ENCODE peak calls at places on chromosomes 13 and 19, in ten cellular contexts. Y, P, W, B, S, D, F, T, Z and R are unnamed samples.

GRCh38 chr19:58274771-58275199 is 4.0 kb upstream of the ZNF8 start:
- DNase-seq in D (no peak), Y (no peak), S (no peak), Z (no peak), B (peak), W (no peak), F (no peak), P (no peak), T (no peak), R (no peak)

GRCh38 chr19:41546386-41546789 is 29.6 kb upstream of the CEACAM21 start:
- DNase-seq in F (no peak), Z (no peak), D (no peak), T (no peak), S (no peak), Y (no peak), B (no peak), W (peak), P (peak), R (no peak)

GRCh38 chr13:97933736-97934135 is 19.7 kb upstream of the IPO5 start:
- DNase-seq in P (no peak), B (no peak), D (no peak), W (no peak), T (no peak), F (no peak), S (no peak), Z (no peak), Y (no peak), R (no peak)

GRCh38 chr13:38265135-38265497 is 84.5 kb upstream of the UFM1 start:
- DNase-seq in P (no peak), F (no peak), Z (no peak), S (no peak), T (no peak), Y (no peak), D (no peak), W (no peak), B (no peak), R (no peak)

GRCh38 chr13:106714271-106714670 is 146.3 kb upstream of the ARGLU1 start:
- DNase-seq in P (no peak), D (no peak), Z (no peak), F (no peak), Y (no peak), W (no peak), T (no peak), B (no peak), S (no peak), R (no peak)

GRCh38 chr19:53158119-53158656 is 665 bp downstream of the ZNF347 start:
- DNase-seq in D (peak), Z (peak), W (no peak), T (peak), Y (no peak), S (no peak), B (peak), F (peak), P (peak), R (no peak)

GRCh38 chr19:1754651-1755466 is 1.6 kb downstream of the ONECUT3 start:
- DNase-seq in D (no peak), T (no peak), S (no peak), P (no peak), B (peak), F (no peak), W (no peak), Y (no peak), Z (no peak), R (no peak)

GRCh38 chr13:30216111-30216510 is 91.2 kb downstream of the KATNAL1 start:
- DNase-seq in T (no peak), D (peak), B (no peak), W (no peak), S (no peak), P (no peak), F (peak), Z (no peak), Y (no peak), R (no peak)

GRCh38 chr19:7676376-7676775 is 514 bp upstream of the MCEMP1 start:
- DNase-seq in T (no peak), D (no peak), S (no peak), B (no peak), Z (no peak), Y (no peak), W (no peak), F (no peak), P (no peak), R (no peak)

GRCh38 chr19:3411636-3412035 is 45.3 kb downstream of the NFIC start:
- DNase-seq in D (no peak), T (no peak), W (no peak), Y (no peak), Z (peak), P (no peak), B (no peak), S (no peak), F (no peak), R (no peak)

GRCh38 chr19:35044317-35045117 is 3.0 kb downstream of the HPN start:
- DNase-seq in F (peak), Z (peak), T (peak), W (peak), S (no peak), D (peak), P (peak), B (peak), Y (peak), R (peak)

GRCh38 chr13:27455331-27455855 is 5.0 kb upstream of the MTIF3 start:
- DNase-seq in F (peak), T (no peak), D (no peak), S (no peak), B (no peak), P (no peak), Z (no peak), Y (no peak), W (peak), R (no peak)

GRCh38 chr13:38980628-38981078 is 10.0 kb downstream of the STOML3 start:
- DNase-seq in S (no peak), D (no peak), B (no peak), W (no peak), Y (no peak), T (no peak), Z (no peak), P (no peak), F (no peak), R (no peak)

GRCh38 chr13:91450913-91451312 is 52.5 kb downstream of the GPC5 start:
- DNase-seq in F (no peak), P (no peak), S (no peak), Z (no peak), B (no peak), W (no peak), T (no peak), D (no peak), Y (no peak), R (no peak)

GRCh38 chr19:18416778-18417249 is 2.4 kb upstream of the SSBP4 start:
- DNase-seq in Z (peak), F (peak), W (no peak), T (peak), Y (no peak), S (no peak), B (peak), D (peak), P (peak), R (no peak)